ENCODE peak calls at places on chromosomes 12 and 14, in nine cellular contexts. X is GM23248, G is H9, J is mesenchymal stem cell, R is SK-N-SH, O is IMR-90, L is fibroblast of lung, Q is GM23338, N is K562. I is an unnamed sample.

GRCh38 chr12:58942345-58942744 is 22.0 kb upstream of the LRIG3 start:
- DNase-seq in X (no peak), G (no peak), J (no peak), R (no peak), O (no peak), L (no peak), Q (no peak), N (no peak), I (no peak)

GRCh38 chr12:11827096-11827841 is 177.8 kb downstream of the ETV6 start:
- DNase-seq in X (peak), G (peak), J (peak), R (no peak), O (no peak), L (peak), Q (peak), N (no peak), I (no peak)

GRCh38 chr14:54312166-54312801 is 84.5 kb upstream of the CDKN3 start:
- DNase-seq in X (peak), G (peak), J (peak), R (no peak), O (peak), L (peak), Q (peak), N (no peak), I (no peak)

GRCh38 chr14:32694795-32695449 is 243.8 kb upstream of the NPAS3 start:
- DNase-seq in X (no peak), G (no peak), J (no peak), R (no peak), O (no peak), L (no peak), Q (no peak), N (no peak), I (no peak)

GRCh38 chr14:57486767-57487379 is 6.8 kb downstream of the CCDC198 start:
- DNase-seq in X (peak), G (no peak), J (peak), R (peak), O (peak), L (peak), Q (peak), N (peak), I (peak)

GRCh38 chr12:2627343-2628191 is 167.2 kb upstream of the FKBP4 start:
- DNase-seq in X (no peak), G (no peak), J (no peak), R (no peak), O (no peak), L (no peak), Q (no peak), N (no peak), I (no peak)

GRCh38 chr12:111351026-111351425 is 17.9 kb downstream of the PHETA1 start:
- DNase-seq in X (no peak), G (no peak), J (no peak), R (no peak), O (no peak), L (no peak), Q (no peak), N (no peak), I (no peak)

GRCh38 chr12:15276088-15276698 is 46.1 kb upstream of the PTPRO start:
- DNase-seq in X (peak), G (no peak), J (peak), R (peak), O (peak), L (peak), Q (peak), N (peak), I (peak)

GRCh38 chr12:27583057-27583797 is 59.2 kb downstream of the PPFIBP1 start:
- DNase-seq in X (no peak), G (no peak), J (peak), R (no peak), O (peak), L (peak), Q (no peak), N (no peak), I (no peak)

GRCh38 chr12:12282761-12283160 is 15.9 kb upstream of the LRP6 start:
- DNase-seq in X (peak), G (no peak), J (peak), R (no peak), O (peak), L (peak), Q (no peak), N (no peak), I (no peak)

GRCh38 chr12:106436183-106436582 is 78.6 kb downstream of the POLR3B start:
- DNase-seq in X (no peak), G (no peak), J (no peak), R (no peak), O (peak), L (peak), Q (no peak), N (no peak), I (no peak)

DNA sequence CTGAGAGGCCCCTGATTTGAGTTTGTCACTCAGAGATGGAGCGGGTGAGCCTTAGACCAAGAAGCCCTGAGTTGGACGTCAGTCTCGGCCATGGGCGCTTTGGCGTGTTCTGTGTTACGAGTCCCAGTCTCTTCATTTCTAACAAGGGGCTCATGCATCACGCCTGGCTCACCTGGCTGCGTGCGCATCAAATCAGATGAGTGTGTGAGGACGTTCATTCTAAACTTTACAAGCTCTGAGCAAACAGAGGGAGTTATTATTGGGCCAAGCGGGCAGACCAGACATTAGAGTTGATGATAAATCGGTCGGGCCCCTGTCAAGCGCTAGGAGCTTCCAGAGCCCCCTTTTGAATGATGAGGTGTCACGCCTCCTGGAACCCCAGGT is 117.2 kb downstream of the CALM1 start:
- DNase-seq in X (no peak), G (no peak), J (no peak), R (no peak), O (no peak), L (no peak), Q (no peak), N (no peak), I (no peak)
- H2AFZ ChIP-seq in X (no peak), G (no peak), J (no peak), R (no peak), O (no peak), L (no peak), Q (peak), N (no peak), I (no peak)

DNA sequence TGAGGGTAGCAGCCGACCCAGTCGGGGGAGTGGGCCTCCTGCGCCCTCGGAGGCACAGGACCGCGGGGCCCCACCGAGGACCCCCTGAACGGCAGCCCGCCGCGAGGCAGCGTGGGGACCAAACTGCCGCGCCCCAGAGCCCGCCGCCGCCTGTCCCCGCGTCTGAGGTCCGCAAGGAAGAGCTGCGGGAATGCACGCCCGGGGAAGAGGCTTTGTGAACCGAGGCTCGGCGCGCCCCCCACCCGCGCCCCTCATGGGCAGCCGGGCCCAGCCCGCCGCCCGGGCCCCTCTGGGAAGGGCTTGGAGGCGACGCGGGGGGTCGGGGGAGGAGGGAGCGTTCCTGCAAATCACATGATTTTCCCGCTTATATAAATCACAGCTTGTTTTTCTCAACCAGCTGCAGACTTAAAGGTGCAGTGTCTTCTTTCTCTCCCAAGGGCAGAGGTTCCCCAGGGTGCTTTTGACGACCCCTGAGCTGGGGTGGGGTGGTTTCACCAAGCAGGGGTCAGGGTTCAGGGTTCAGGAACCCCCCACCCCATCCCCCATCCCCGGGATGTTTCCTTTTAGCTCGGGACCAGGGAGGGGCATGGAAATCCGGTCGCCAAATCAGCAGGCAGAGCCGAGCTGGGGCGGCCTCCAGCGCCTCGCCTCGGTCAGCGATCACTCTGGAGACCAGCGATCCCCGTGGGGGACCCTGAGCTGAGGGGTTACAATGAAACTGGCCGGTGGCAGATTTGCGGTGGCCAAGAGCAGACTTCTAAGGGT is 44.7 kb upstream of the ATP23 start:
- DNase-seq in X (peak), G (peak), J (peak), R (peak), O (peak), L (peak), Q (peak), N (no peak), I (no peak)
- H2AFZ ChIP-seq in X (peak), G (peak), J (peak), R (peak), O (peak), L (no peak), Q (peak), N (peak), I (no peak)

GRCh38 chr12:67807808-67808207 is 159.3 kb downstream of the DYRK2 start:
- DNase-seq in X (peak), G (no peak), J (peak), R (no peak), O (peak), L (peak), Q (no peak), N (no peak), I (no peak)
- H2AFZ ChIP-seq in X (no peak), G (no peak), J (no peak), R (no peak), O (peak), L (peak), Q (no peak), N (no peak), I (no peak)

GRCh38 chr12:80056232-80056631 is 43.1 kb upstream of the OTOGL start:
- DNase-seq in X (no peak), G (no peak), J (no peak), R (no peak), O (no peak), L (no peak), Q (no peak), N (no peak), I (no peak)
- H2AFZ ChIP-seq in X (no peak), G (no peak), J (no peak), R (no peak), O (no peak), L (no peak), Q (peak), N (no peak), I (no peak)

GRCh38 chr14:92323031-92323915 is at the start of gene SLC24A4:
- DNase-seq in X (peak), G (peak), J (peak), R (peak), O (no peak), L (peak), Q (peak), N (no peak), I (no peak)
- H2AFZ ChIP-seq in X (no peak), G (no peak), J (no peak), R (no peak), O (no peak), L (no peak), Q (peak), N (no peak), I (no peak)

GRCh38 chr12:45575823-45576448 is 153.6 kb upstream of the ARID2 start:
- DNase-seq in X (no peak), G (no peak), J (no peak), R (no peak), O (no peak), L (no peak), Q (peak), N (no peak), I (no peak)
- H2AFZ ChIP-seq in X (no peak), G (no peak), J (no peak), R (no peak), O (no peak), L (no peak), Q (peak), N (no peak), I (no peak)

GRCh38 chr14:67934851-67935250 is 115.3 kb downstream of the RAD51B start:
- DNase-seq in X (no peak), G (no peak), J (no peak), R (no peak), O (no peak), L (no peak), Q (peak), N (no peak), I (no peak)
- H2AFZ ChIP-seq in X (peak), G (no peak), J (no peak), R (no peak), O (no peak), L (no peak), Q (no peak), N (no peak), I (no peak)

GRCh38 chr14:77270361-77271112 is 469 bp downstream of the NGB start:
- DNase-seq in X (peak), G (no peak), J (no peak), R (peak), O (no peak), L (no peak), Q (peak), N (no peak), I (no peak)
- H2AFZ ChIP-seq in X (no peak), G (no peak), J (no peak), R (no peak), O (no peak), L (no peak), Q (peak), N (no peak), I (no peak)

DNA sequence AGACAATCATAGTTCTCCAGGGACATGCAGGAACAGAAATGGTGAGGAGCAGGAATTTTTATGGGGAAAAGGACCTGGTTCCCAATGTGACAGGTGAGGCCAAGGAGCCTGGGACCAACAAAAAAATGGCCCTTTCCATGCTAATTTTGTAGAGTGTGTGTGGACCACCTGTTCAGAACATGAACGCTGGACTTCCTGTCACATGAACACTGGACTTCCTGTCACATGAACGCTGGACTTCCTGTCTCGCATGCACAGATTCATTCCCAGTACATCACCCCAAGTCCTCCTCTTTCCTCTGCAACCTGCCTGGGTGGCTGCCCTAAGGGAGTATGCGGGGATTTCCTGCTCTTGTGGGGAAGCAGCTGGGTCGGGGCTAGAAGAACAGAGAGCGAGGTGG is 10.1 kb downstream of the FGF6 start:
- DNase-seq in X (no peak), G (peak), J (no peak), R (no peak), O (no peak), L (no peak), Q (no peak), N (no peak), I (no peak)
- H2AFZ ChIP-seq in X (no peak), G (no peak), J (no peak), R (no peak), O (no peak), L (no peak), Q (no peak), N (no peak), I (no peak)

I was measured in HepG2.